ENCODE peak calls at places on chromosomes 13 and 19, in seven cellular contexts. K, Y, W, F, P, S and E are unnamed samples.

GRCh38 chr19:35141627-35142401 is 1.2 kb upstream of the FXYD7 start:
- DNase-seq in Y (no peak), P (peak; percentile 26), F (peak; percentile 30), K (no peak), W (no peak), S (no peak), E (no peak)

GRCh38 chr19:6005321-6006069 is 27.6 kb upstream of the RANBP3 start:
- DNase-seq in Y (no peak), F (no peak), S (no peak), P (no peak), W (no peak), K (no peak), E (no peak)

GRCh38 chr13:79679334-79679733 is 198.4 kb downstream of the NDFIP2 start:
- DNase-seq in S (peak; percentile 60), F (peak; percentile 87), K (peak; percentile 76), W (no peak), P (peak; percentile 71), Y (peak; percentile 85), E (peak; percentile 77)

GRCh38 chr13:48078251-48078656 is 16.6 kb downstream of the MED4 start:
- DNase-seq in W (no peak), Y (no peak), S (no peak), F (no peak), K (no peak), P (no peak), E (peak; percentile 46)

GRCh38 chr19:29658221-29658991 is 6.9 kb upstream of the PLEKHF1 start:
- DNase-seq in S (no peak), K (no peak), F (no peak), W (no peak), P (peak; percentile 19), Y (no peak), E (no peak)

GRCh38 chr19:7013678-7014077 is 7.6 kb downstream of the MBD3L2B start:
- DNase-seq in F (no peak), Y (peak; percentile 3), P (no peak), S (no peak), W (no peak), K (peak; percentile 25), E (no peak)

GRCh38 chr13:97234236-97234635 is 12.1 kb downstream of the MBNL2 start:
- DNase-seq in P (no peak), S (no peak), K (no peak), W (no peak), Y (peak; percentile 82), F (no peak), E (peak; percentile 92)

GRCh38 chr19:27905074-27905473 is 1307.9 kb downstream of the UQCRFS1 start:
- DNase-seq in W (no peak), F (no peak), Y (no peak), S (no peak), K (no peak), P (no peak), E (no peak)

GRCh38 chr19:55487884-55488687 is at the start of gene SSC5D:
- DNase-seq in K (no peak), P (no peak), Y (no peak), W (no peak), S (no peak), F (no peak), E (no peak)

GRCh38 chr19:23799321-23799720 is 40.6 kb upstream of the ZNF681 start:
- DNase-seq in K (no peak), P (no peak), W (no peak), S (no peak), Y (no peak), F (peak; percentile 18), E (no peak)

GRCh38 chr19:35417713-35418534 is 30.1 kb upstream of the FFAR2 start:
- DNase-seq in W (peak; percentile 22), F (no peak), K (no peak), P (no peak), Y (no peak), S (no peak), E (no peak)

GRCh38 chr19:38580080-38580479 is 37.7 kb downstream of the MAP4K1 start:
- DNase-seq in P (no peak), S (no peak), K (no peak), Y (no peak), F (no peak), W (no peak), E (no peak)

GRCh38 chr19:29029271-29029670 is 183.7 kb downstream of the UQCRFS1 start:
- DNase-seq in F (no peak), S (no peak), P (no peak), Y (no peak), W (no peak), K (no peak), E (no peak)

GRCh38 chr19:52190679-52191293 is 934 bp downstream of the PPP2R1A start:
- DNase-seq in P (peak; percentile 56), S (no peak), Y (peak; percentile 48), K (peak; percentile 46), F (peak; percentile 20), W (peak; percentile 82), E (peak; percentile 55)

GRCh38 chr13:98103531-98103930 is 39.4 kb upstream of the FARP1 start:
- DNase-seq in W (no peak), K (no peak), Y (no peak), S (no peak), F (no peak), P (no peak), E (no peak)

GRCh38 chr19:34432797-34433196 is 4.6 kb downstream of the UBA2 start:
- DNase-seq in Y (no peak), K (no peak), W (no peak), S (no peak), P (peak; percentile 52), F (no peak), E (no peak)

GRCh38 chr13:46712524-46712923 is 84.4 kb downstream of the ESD start:
- DNase-seq in P (no peak), W (no peak), K (no peak), Y (no peak), S (no peak), F (no peak), E (no peak)

GRCh38 chr13:113321546-113321945 is 24.5 kb downstream of the LAMP1 start:
- DNase-seq in F (no peak), P (no peak), W (no peak), Y (no peak), S (no peak), K (no peak), E (no peak)

GRCh38 chr13:97386832-97387486 is 47.0 kb upstream of the RAP2A start:
- DNase-seq in W (no peak), K (no peak), P (no peak), S (no peak), F (peak; percentile 24), Y (no peak), E (no peak)

GRCh38 chr13:114152831-114153371 is 20.5 kb upstream of the RASA3 start:
- DNase-seq in S (no peak), Y (no peak), P (no peak), F (no peak), W (no peak), K (no peak), E (no peak)

GRCh38 chr13:81487151-81487550 is 1146.2 kb upstream of the SPRY2 start:
- DNase-seq in P (peak; percentile 14), K (no peak), S (peak; percentile 45), Y (peak; percentile 22), W (no peak), F (peak; percentile 35), E (peak; percentile 16)

GRCh38 chr19:3570619-3571018 is 2.1 kb upstream of the HMG20B start:
- DNase-seq in F (no peak), S (no peak), P (no peak), K (no peak), W (no peak), Y (no peak), E (no peak)

GRCh38 chr13:99870541-99870940 is 101.0 kb downstream of the ZIC5 start:
- DNase-seq in W (no peak), K (no peak), F (no peak), P (no peak), Y (no peak), S (no peak), E (no peak)

GRCh38 chr13:95492044-95492801 is 60.3 kb upstream of the CLDN10 start:
- DNase-seq in K (no peak), S (no peak), P (no peak), F (no peak), Y (peak; percentile 95), W (no peak), E (peak; percentile 87)

GRCh38 chr19:3243851-3244700 is 19.6 kb downstream of the CELF5 start:
- DNase-seq in W (no peak), S (no peak), Y (peak; percentile 63), F (no peak), K (no peak), P (peak; percentile 68), E (peak; percentile 25)

GRCh38 chr19:20186163-20186562 is 19.1 kb downstream of the ZNF486 start:
- DNase-seq in F (peak; percentile 11), Y (no peak), W (no peak), S (no peak), P (no peak), K (no peak), E (no peak)
- H3K4me1 ChIP-seq in F (no peaks in the 10 kb centered on the region), Y (no peaks in the 10 kb centered on the region), W (no peaks in the 10 kb centered on the region), S (no peaks in the 10 kb centered on the region), P (no peaks in the 10 kb centered on the region), K (no peaks in the 10 kb centered on the region), E (no peaks in the 10 kb centered on the region)

DNA sequence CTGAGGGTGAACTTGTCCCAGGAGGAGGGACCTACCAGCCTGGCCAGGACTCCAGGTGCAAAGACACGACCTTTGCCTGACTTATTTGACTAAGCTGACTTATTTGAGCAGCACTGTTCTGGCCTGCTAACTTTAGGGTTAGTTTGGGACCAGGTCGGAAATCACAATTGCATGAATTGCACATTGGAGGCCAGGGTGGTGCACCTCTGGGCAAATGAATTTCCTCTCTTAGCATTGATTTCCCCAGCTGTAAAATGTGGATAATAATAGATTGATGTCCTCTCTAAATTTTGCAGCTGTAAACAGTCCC is 1.4 kb upstream of the BST2 start:
- DNase-seq in Y (no peak), W (no peak), P (no peak), S (no peak), K (no peak), F (no peak), E (peak; percentile 43)
- H3K27ac ChIP-seq in Y (peak overlapping the region; percentile 88), W (peak overlapping the region; percentile 94), P (no peak overlapping the region), S (no peak overlapping the region), K (peak overlapping the region; percentile 5), F (peak overlapping the region; percentile 73), E (peak overlapping the region; percentile 83)

DNA sequence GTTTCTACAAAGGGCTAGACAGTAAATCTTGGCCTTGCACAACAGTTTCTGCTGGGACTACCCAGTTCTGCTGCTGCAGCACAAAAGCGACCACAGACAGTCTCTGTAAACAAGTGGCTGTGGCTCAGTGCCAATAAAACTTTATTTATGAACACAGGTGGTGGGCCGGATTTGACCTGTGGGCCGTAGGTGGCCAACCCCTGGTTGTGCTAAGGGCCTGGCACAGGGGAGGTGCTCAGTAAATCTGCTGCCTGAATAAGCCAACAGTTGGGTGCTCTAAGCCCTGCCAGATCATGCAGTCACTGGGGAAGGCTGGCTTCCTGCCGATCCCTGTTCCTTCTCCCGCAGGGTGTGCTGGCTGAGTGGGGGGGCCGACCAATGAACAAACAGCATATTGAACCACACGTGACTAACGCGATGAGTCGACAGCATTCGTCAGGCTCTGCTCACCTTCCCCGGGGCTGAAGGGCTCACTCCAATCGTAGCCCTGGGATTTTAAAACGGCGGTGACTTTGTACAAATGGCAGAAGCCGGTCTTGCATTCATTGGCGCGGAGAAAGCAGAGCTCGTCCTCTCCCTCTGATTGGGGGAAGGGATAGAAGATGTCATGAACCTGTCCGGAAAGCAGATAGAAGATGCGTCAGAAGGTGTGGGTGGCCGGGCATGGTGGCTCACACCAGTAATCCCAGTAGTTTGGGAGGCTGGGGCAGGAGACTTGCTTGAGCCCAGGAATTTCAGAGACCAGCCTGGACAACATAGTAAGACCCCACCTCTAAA is 24.3 kb upstream of the MYDGF start:
- DNase-seq in W (no peak), Y (no peak), K (no peak), F (no peak), S (no peak), P (peak; percentile 87), E (no peak)
- H3K36me3 ChIP-seq in W (peaks cover 89% of the 10 kb centered on the region), Y (peaks cover 30% of the 10 kb centered on the region), K (peaks cover 34% of the 10 kb centered on the region), F (peaks cover 4% of the 10 kb centered on the region), S (peaks cover 49% of the 10 kb centered on the region), P (peaks cover 77% of the 10 kb centered on the region), E (peaks cover 21% of the 10 kb centered on the region)

GRCh38 chr19:2053601-2054389 is 2.8 kb upstream of the MKNK2 start:
- DNase-seq in P (no peak), Y (peak; percentile 68), W (peak; percentile 89), F (peak; percentile 88), K (no peak), S (no peak), E (no peak)
- H3K4me1 ChIP-seq in P (peaks cover 51% of the 10 kb centered on the region), Y (peaks cover 21% of the 10 kb centered on the region), W (peaks cover 64% of the 10 kb centered on the region), F (peaks cover 74% of the 10 kb centered on the region), K (peaks cover 32% of the 10 kb centered on the region), S (peaks cover 11% of the 10 kb centered on the region), E (peaks cover 5% of the 10 kb centered on the region)